ENCODE peak calls at places on chromosomes 1 and 21, in seven cellular contexts. One of them, this sample, is unnamed.

GRCh38 chr1:2805801-2806430 is 4.4 kb upstream of the TTC34 start:
- DNase-seq in memory B cell: no peak
- DNase-seq in SJSA1: no peak
- DNase-seq in endothelial cell: no peak
- DNase-seq in H7: no peak
- DNase-seq in EL: no peak
- DNase-seq in RWPE2: no peak
- DNase-seq in this sample: no peak

GRCh38 chr1:22039594-22040347 is 12.7 kb upstream of the CDC42 start:
- DNase-seq in EL: peak
- DNase-seq in memory B cell: peak
- DNase-seq in H7: peak
- DNase-seq in SJSA1: no peak
- DNase-seq in endothelial cell: peak
- DNase-seq in RWPE2: no peak
- DNase-seq in this sample: no peak

GRCh38 chr1:217191441-217191840 is 439.4 kb downstream of the GPATCH2 start:
- DNase-seq in memory B cell: no peak
- DNase-seq in RWPE2: no peak
- DNase-seq in endothelial cell: no peak
- DNase-seq in EL: no peak
- DNase-seq in H7: no peak
- DNase-seq in SJSA1: no peak
- DNase-seq in this sample: no peak

GRCh38 chr21:34034369-34035014 is 38.9 kb upstream of the MRPS6 start:
- DNase-seq in endothelial cell: no peak
- DNase-seq in RWPE2: no peak
- DNase-seq in SJSA1: peak
- DNase-seq in EL: no peak
- DNase-seq in memory B cell: no peak
- DNase-seq in H7: no peak
- DNase-seq in this sample: no peak

GRCh38 chr1:60487953-60488352 is 414.4 kb upstream of the C1orf87 start:
- DNase-seq in EL: no peak
- DNase-seq in memory B cell: no peak
- DNase-seq in RWPE2: no peak
- DNase-seq in H7: no peak
- DNase-seq in SJSA1: no peak
- DNase-seq in endothelial cell: no peak
- DNase-seq in this sample: no peak

GRCh38 chr1:147539122-147539575 is 2.2 kb upstream of the BCL9 start:
- DNase-seq in SJSA1: peak
- DNase-seq in EL: peak
- DNase-seq in endothelial cell: no peak
- DNase-seq in memory B cell: no peak
- DNase-seq in RWPE2: no peak
- DNase-seq in H7: no peak
- DNase-seq in this sample: no peak

GRCh38 chr1:112698366-112699310 is 8.3 kb downstream of the RHOC start:
- DNase-seq in endothelial cell: no peak
- DNase-seq in EL: no peak
- DNase-seq in SJSA1: no peak
- DNase-seq in H7: no peak
- DNase-seq in memory B cell: no peak
- DNase-seq in RWPE2: no peak
- DNase-seq in this sample: no peak

GRCh38 chr1:10108948-10109347 is 76.2 kb downstream of the UBE4B start:
- DNase-seq in RWPE2: no peak
- DNase-seq in memory B cell: no peak
- DNase-seq in endothelial cell: no peak
- DNase-seq in H7: no peak
- DNase-seq in SJSA1: no peak
- DNase-seq in EL: no peak
- DNase-seq in this sample: no peak

GRCh38 chr21:35257413-35257812 is 208.3 kb upstream of the RUNX1 start:
- DNase-seq in endothelial cell: no peak
- DNase-seq in SJSA1: peak
- DNase-seq in RWPE2: peak
- DNase-seq in memory B cell: no peak
- DNase-seq in H7: no peak
- DNase-seq in EL: peak
- DNase-seq in this sample: no peak

GRCh38 chr1:222187566-222187965 is 360.3 kb downstream of the HHIPL2 start:
- DNase-seq in H7: no peak
- DNase-seq in EL: no peak
- DNase-seq in RWPE2: no peak
- DNase-seq in endothelial cell: no peak
- DNase-seq in SJSA1: no peak
- DNase-seq in memory B cell: no peak
- DNase-seq in this sample: no peak

GRCh38 chr1:37763791-37764741 is 854 bp downstream of the EPHA10 start:
- DNase-seq in endothelial cell: peak
- DNase-seq in memory B cell: peak
- DNase-seq in SJSA1: peak
- DNase-seq in H7: peak
- DNase-seq in EL: peak
- DNase-seq in RWPE2: no peak
- DNase-seq in this sample: peak

GRCh38 chr1:72282271-72282656 is at the start of gene NEGR1:
- DNase-seq in RWPE2: peak
- DNase-seq in memory B cell: no peak
- DNase-seq in endothelial cell: peak
- DNase-seq in EL: peak
- DNase-seq in H7: peak
- DNase-seq in SJSA1: peak
- DNase-seq in this sample: peak

GRCh38 chr1:84299536-84300260 is 1.8 kb upstream of the SAMD13 start:
- DNase-seq in SJSA1: peak
- DNase-seq in endothelial cell: peak
- DNase-seq in EL: no peak
- DNase-seq in memory B cell: no peak
- DNase-seq in RWPE2: no peak
- DNase-seq in H7: peak
- DNase-seq in this sample: no peak

GRCh38 chr1:207020016-207020708 is 12.4 kb downstream of the C1orf116 start:
- DNase-seq in endothelial cell: no peak
- DNase-seq in RWPE2: peak
- DNase-seq in memory B cell: no peak
- DNase-seq in EL: no peak
- DNase-seq in H7: no peak
- DNase-seq in SJSA1: no peak
- DNase-seq in this sample: no peak

This sample was measured in nephron progenitor cell.